ENCODE peak calls at places on chromosome 3, in ten cellular contexts. One of them, this sample, is unnamed.

GRCh38 chr3:10932596-10932995 is 60.0 kb upstream of the SLC6A1 start:
- DNase-seq in fibroblast of the conjunctiva: no peak
- DNase-seq in heart right ventricle: no peak
- DNase-seq in effector CD4-positive, alpha-beta T cell: no peak
- DNase-seq in naive B cell: no peak
- DNase-seq in A172: no peak
- DNase-seq in activated T-cell treated with anti-CD3 and anti-CD28 coated beads for 48 hours: no peak
- DNase-seq in body of pancreas: no peak
- DNase-seq in left lobe of liver: no peak
- DNase-seq in GM04504: no peak
- DNase-seq in this sample: no peak

GRCh38 chr3:71255498-71255897 is 328.0 kb downstream of the FOXP1 start:
- DNase-seq in fibroblast of the conjunctiva: no peak
- DNase-seq in heart right ventricle: no peak
- DNase-seq in effector CD4-positive, alpha-beta T cell: no peak
- DNase-seq in naive B cell: no peak
- DNase-seq in A172: no peak
- DNase-seq in activated T-cell treated with anti-CD3 and anti-CD28 coated beads for 48 hours: no peak
- DNase-seq in body of pancreas: no peak
- DNase-seq in left lobe of liver: no peak
- DNase-seq in GM04504: no peak
- DNase-seq in this sample: no peak

GRCh38 chr3:29478671-29479070 is 197.8 kb downstream of the RBMS3 start:
- DNase-seq in fibroblast of the conjunctiva: no peak
- DNase-seq in heart right ventricle: no peak
- DNase-seq in effector CD4-positive, alpha-beta T cell: no peak
- DNase-seq in naive B cell: no peak
- DNase-seq in A172: no peak
- DNase-seq in activated T-cell treated with anti-CD3 and anti-CD28 coated beads for 48 hours: no peak
- DNase-seq in body of pancreas: no peak
- DNase-seq in left lobe of liver: no peak
- DNase-seq in GM04504: peak
- DNase-seq in this sample: no peak

GRCh38 chr3:48695113-48695753 is 9.5 kb upstream of the NCKIPSD start:
- DNase-seq in fibroblast of the conjunctiva: peak
- DNase-seq in heart right ventricle: peak
- DNase-seq in effector CD4-positive, alpha-beta T cell: no peak
- DNase-seq in naive B cell: no peak
- DNase-seq in A172: peak
- DNase-seq in activated T-cell treated with anti-CD3 and anti-CD28 coated beads for 48 hours: no peak
- DNase-seq in body of pancreas: peak
- DNase-seq in left lobe of liver: no peak
- DNase-seq in GM04504: no peak
- DNase-seq in this sample: no peak

GRCh38 chr3:141011511-141012262 is 39.5 kb upstream of the SPSB4 start:
- DNase-seq in fibroblast of the conjunctiva: peak
- DNase-seq in heart right ventricle: peak
- DNase-seq in effector CD4-positive, alpha-beta T cell: peak
- DNase-seq in naive B cell: peak
- DNase-seq in A172: peak
- DNase-seq in activated T-cell treated with anti-CD3 and anti-CD28 coated beads for 48 hours: peak
- DNase-seq in body of pancreas: peak
- DNase-seq in left lobe of liver: peak
- DNase-seq in GM04504: peak
- DNase-seq in this sample: peak

GRCh38 chr3:157089455-157090221 is 70.3 kb downstream of the CCNL1 start:
- DNase-seq in fibroblast of the conjunctiva: no peak
- DNase-seq in heart right ventricle: peak
- DNase-seq in effector CD4-positive, alpha-beta T cell: peak
- DNase-seq in naive B cell: peak
- DNase-seq in A172: peak
- DNase-seq in activated T-cell treated with anti-CD3 and anti-CD28 coated beads for 48 hours: no peak
- DNase-seq in body of pancreas: peak
- DNase-seq in left lobe of liver: peak
- DNase-seq in GM04504: no peak
- DNase-seq in this sample: peak

GRCh38 chr3:114128231-114128630 is 50.6 kb downstream of the DRD3 start:
- DNase-seq in fibroblast of the conjunctiva: no peak
- DNase-seq in heart right ventricle: no peak
- DNase-seq in effector CD4-positive, alpha-beta T cell: no peak
- DNase-seq in naive B cell: no peak
- DNase-seq in A172: peak
- DNase-seq in activated T-cell treated with anti-CD3 and anti-CD28 coated beads for 48 hours: no peak
- DNase-seq in body of pancreas: no peak
- DNase-seq in left lobe of liver: no peak
- DNase-seq in GM04504: no peak
- DNase-seq in this sample: no peak

GRCh38 chr3:140758791-140759444 is 81.1 kb downstream of the TRIM42 start:
- DNase-seq in fibroblast of the conjunctiva: no peak
- DNase-seq in heart right ventricle: no peak
- DNase-seq in effector CD4-positive, alpha-beta T cell: no peak
- DNase-seq in naive B cell: no peak
- DNase-seq in A172: no peak
- DNase-seq in activated T-cell treated with anti-CD3 and anti-CD28 coated beads for 48 hours: no peak
- DNase-seq in body of pancreas: no peak
- DNase-seq in left lobe of liver: no peak
- DNase-seq in GM04504: no peak
- DNase-seq in this sample: no peak

GRCh38 chr3:126958638-126959085 is 24.3 kb upstream of the PLXNA1 start:
- DNase-seq in fibroblast of the conjunctiva: no peak
- DNase-seq in heart right ventricle: no peak
- DNase-seq in effector CD4-positive, alpha-beta T cell: no peak
- DNase-seq in naive B cell: no peak
- DNase-seq in A172: no peak
- DNase-seq in activated T-cell treated with anti-CD3 and anti-CD28 coated beads for 48 hours: no peak
- DNase-seq in body of pancreas: no peak
- DNase-seq in left lobe of liver: no peak
- DNase-seq in GM04504: no peak
- DNase-seq in this sample: no peak

GRCh38 chr3:47949979-47950378 is 66.2 kb downstream of the MAP4 start:
- DNase-seq in fibroblast of the conjunctiva: no peak
- DNase-seq in heart right ventricle: no peak
- DNase-seq in effector CD4-positive, alpha-beta T cell: no peak
- DNase-seq in naive B cell: no peak
- DNase-seq in A172: no peak
- DNase-seq in activated T-cell treated with anti-CD3 and anti-CD28 coated beads for 48 hours: no peak
- DNase-seq in body of pancreas: no peak
- DNase-seq in left lobe of liver: no peak
- DNase-seq in GM04504: no peak
- DNase-seq in this sample: no peak

GRCh38 chr3:113523241-113523640 is 8.3 kb upstream of the SPICE1 start:
- DNase-seq in fibroblast of the conjunctiva: no peak
- DNase-seq in heart right ventricle: no peak
- DNase-seq in effector CD4-positive, alpha-beta T cell: no peak
- DNase-seq in naive B cell: no peak
- DNase-seq in A172: no peak
- DNase-seq in activated T-cell treated with anti-CD3 and anti-CD28 coated beads for 48 hours: no peak
- DNase-seq in body of pancreas: no peak
- DNase-seq in left lobe of liver: no peak
- DNase-seq in GM04504: no peak
- DNase-seq in this sample: no peak

GRCh38 chr3:23949784-23950183 is 4.7 kb downstream of the NR1D2 start:
- DNase-seq in fibroblast of the conjunctiva: no peak
- DNase-seq in heart right ventricle: peak
- DNase-seq in effector CD4-positive, alpha-beta T cell: no peak
- DNase-seq in naive B cell: no peak
- DNase-seq in A172: peak
- DNase-seq in activated T-cell treated with anti-CD3 and anti-CD28 coated beads for 48 hours: no peak
- DNase-seq in body of pancreas: peak
- DNase-seq in left lobe of liver: peak
- DNase-seq in GM04504: no peak
- DNase-seq in this sample: no peak

GRCh38 chr3:171387047-171387446 is 73.2 kb downstream of the TNIK start:
- DNase-seq in fibroblast of the conjunctiva: no peak
- DNase-seq in heart right ventricle: no peak
- DNase-seq in effector CD4-positive, alpha-beta T cell: no peak
- DNase-seq in naive B cell: no peak
- DNase-seq in A172: no peak
- DNase-seq in activated T-cell treated with anti-CD3 and anti-CD28 coated beads for 48 hours: no peak
- DNase-seq in body of pancreas: no peak
- DNase-seq in left lobe of liver: no peak
- DNase-seq in GM04504: no peak
- DNase-seq in this sample: no peak

GRCh38 chr3:166456291-166456690 is 619.1 kb upstream of the BCHE start:
- DNase-seq in fibroblast of the conjunctiva: no peak
- DNase-seq in heart right ventricle: no peak
- DNase-seq in effector CD4-positive, alpha-beta T cell: no peak
- DNase-seq in naive B cell: no peak
- DNase-seq in A172: peak
- DNase-seq in activated T-cell treated with anti-CD3 and anti-CD28 coated beads for 48 hours: no peak
- DNase-seq in body of pancreas: no peak
- DNase-seq in left lobe of liver: no peak
- DNase-seq in GM04504: no peak
- DNase-seq in this sample: no peak

GRCh38 chr3:53065841-53066480 is 20.1 kb upstream of the SFMBT1 start:
- DNase-seq in fibroblast of the conjunctiva: no peak
- DNase-seq in heart right ventricle: no peak
- DNase-seq in effector CD4-positive, alpha-beta T cell: no peak
- DNase-seq in naive B cell: no peak
- DNase-seq in A172: no peak
- DNase-seq in activated T-cell treated with anti-CD3 and anti-CD28 coated beads for 48 hours: no peak
- DNase-seq in body of pancreas: no peak
- DNase-seq in left lobe of liver: peak
- DNase-seq in GM04504: no peak
- DNase-seq in this sample: no peak

GRCh38 chr3:126665221-126665936 is 10.5 kb upstream of the TXNRD3 start:
- DNase-seq in fibroblast of the conjunctiva: no peak
- DNase-seq in heart right ventricle: no peak
- DNase-seq in effector CD4-positive, alpha-beta T cell: no peak
- DNase-seq in naive B cell: no peak
- DNase-seq in A172: no peak
- DNase-seq in activated T-cell treated with anti-CD3 and anti-CD28 coated beads for 48 hours: no peak
- DNase-seq in body of pancreas: no peak
- DNase-seq in left lobe of liver: no peak
- DNase-seq in GM04504: no peak
- DNase-seq in this sample: no peak

GRCh38 chr3:184429786-184430185 is 49.9 kb downstream of the CHRD start:
- DNase-seq in fibroblast of the conjunctiva: no peak
- DNase-seq in heart right ventricle: no peak
- DNase-seq in effector CD4-positive, alpha-beta T cell: no peak
- DNase-seq in naive B cell: no peak
- DNase-seq in A172: no peak
- DNase-seq in activated T-cell treated with anti-CD3 and anti-CD28 coated beads for 48 hours: no peak
- DNase-seq in body of pancreas: no peak
- DNase-seq in left lobe of liver: no peak
- DNase-seq in GM04504: peak
- DNase-seq in this sample: no peak

GRCh38 chr3:14134291-14134690 is 9.4 kb downstream of the TMEM43 start:
- DNase-seq in fibroblast of the conjunctiva: no peak
- DNase-seq in heart right ventricle: no peak
- DNase-seq in effector CD4-positive, alpha-beta T cell: no peak
- DNase-seq in naive B cell: no peak
- DNase-seq in A172: no peak
- DNase-seq in activated T-cell treated with anti-CD3 and anti-CD28 coated beads for 48 hours: no peak
- DNase-seq in body of pancreas: no peak
- DNase-seq in left lobe of liver: no peak
- DNase-seq in GM04504: no peak
- DNase-seq in this sample: no peak

GRCh38 chr3:10534066-10534465 is 28.7 kb upstream of the ATP2B2 start:
- DNase-seq in fibroblast of the conjunctiva: no peak
- DNase-seq in heart right ventricle: no peak
- DNase-seq in effector CD4-positive, alpha-beta T cell: no peak
- DNase-seq in naive B cell: no peak
- DNase-seq in A172: no peak
- DNase-seq in activated T-cell treated with anti-CD3 and anti-CD28 coated beads for 48 hours: no peak
- DNase-seq in body of pancreas: no peak
- DNase-seq in left lobe of liver: peak
- DNase-seq in GM04504: no peak
- DNase-seq in this sample: no peak

GRCh38 chr3:188367741-188368140 is 213.8 kb downstream of the LPP start:
- DNase-seq in fibroblast of the conjunctiva: no peak
- DNase-seq in heart right ventricle: no peak
- DNase-seq in effector CD4-positive, alpha-beta T cell: no peak
- DNase-seq in naive B cell: no peak
- DNase-seq in A172: no peak
- DNase-seq in activated T-cell treated with anti-CD3 and anti-CD28 coated beads for 48 hours: no peak
- DNase-seq in body of pancreas: no peak
- DNase-seq in left lobe of liver: no peak
- DNase-seq in GM04504: no peak
- DNase-seq in this sample: no peak

GRCh38 chr3:10647376-10647775 is 142.0 kb upstream of the ATP2B2 start:
- DNase-seq in fibroblast of the conjunctiva: no peak
- DNase-seq in heart right ventricle: no peak
- DNase-seq in effector CD4-positive, alpha-beta T cell: no peak
- DNase-seq in naive B cell: no peak
- DNase-seq in A172: no peak
- DNase-seq in activated T-cell treated with anti-CD3 and anti-CD28 coated beads for 48 hours: no peak
- DNase-seq in body of pancreas: no peak
- DNase-seq in left lobe of liver: peak
- DNase-seq in GM04504: no peak
- DNase-seq in this sample: no peak

GRCh38 chr3:120182613-120183524 is 88.6 kb upstream of the GSK3B start:
- DNase-seq in fibroblast of the conjunctiva: peak
- DNase-seq in heart right ventricle: no peak
- DNase-seq in effector CD4-positive, alpha-beta T cell: no peak
- DNase-seq in naive B cell: no peak
- DNase-seq in A172: peak
- DNase-seq in activated T-cell treated with anti-CD3 and anti-CD28 coated beads for 48 hours: no peak
- DNase-seq in body of pancreas: peak
- DNase-seq in left lobe of liver: no peak
- DNase-seq in GM04504: no peak
- DNase-seq in this sample: no peak

GRCh38 chr3:127074900-127075360 is 92.0 kb downstream of the PLXNA1 start:
- DNase-seq in fibroblast of the conjunctiva: peak
- DNase-seq in heart right ventricle: no peak
- DNase-seq in effector CD4-positive, alpha-beta T cell: no peak
- DNase-seq in naive B cell: no peak
- DNase-seq in A172: peak
- DNase-seq in activated T-cell treated with anti-CD3 and anti-CD28 coated beads for 48 hours: no peak
- DNase-seq in body of pancreas: peak
- DNase-seq in left lobe of liver: no peak
- DNase-seq in GM04504: peak
- DNase-seq in this sample: peak

GRCh38 chr3:107705046-107705445 is 182.3 kb downstream of the BBX start:
- DNase-seq in fibroblast of the conjunctiva: no peak
- DNase-seq in heart right ventricle: no peak
- DNase-seq in effector CD4-positive, alpha-beta T cell: no peak
- DNase-seq in naive B cell: no peak
- DNase-seq in A172: no peak
- DNase-seq in activated T-cell treated with anti-CD3 and anti-CD28 coated beads for 48 hours: no peak
- DNase-seq in body of pancreas: no peak
- DNase-seq in left lobe of liver: no peak
- DNase-seq in GM04504: peak
- DNase-seq in this sample: no peak

GRCh38 chr3:139312959-139313358 is 30.9 kb upstream of the MRPS22 start:
- DNase-seq in fibroblast of the conjunctiva: no peak
- DNase-seq in heart right ventricle: no peak
- DNase-seq in effector CD4-positive, alpha-beta T cell: no peak
- DNase-seq in naive B cell: no peak
- DNase-seq in A172: peak
- DNase-seq in activated T-cell treated with anti-CD3 and anti-CD28 coated beads for 48 hours: no peak
- DNase-seq in body of pancreas: no peak
- DNase-seq in left lobe of liver: no peak
- DNase-seq in GM04504: no peak
- DNase-seq in this sample: no peak

GRCh38 chr3:144843099-144843498 is 871.5 kb downstream of the DIPK2A start:
- DNase-seq in fibroblast of the conjunctiva: no peak
- DNase-seq in heart right ventricle: no peak
- DNase-seq in effector CD4-positive, alpha-beta T cell: no peak
- DNase-seq in naive B cell: no peak
- DNase-seq in A172: peak
- DNase-seq in activated T-cell treated with anti-CD3 and anti-CD28 coated beads for 48 hours: no peak
- DNase-seq in body of pancreas: no peak
- DNase-seq in left lobe of liver: no peak
- DNase-seq in GM04504: no peak
- DNase-seq in this sample: no peak

This sample was measured in germinal center.